ENCODE peak calls at places on chromosomes 16 and 17, in nine cellular contexts. One of them, this sample, is unnamed.

GRCh38 chr17:3801043-3801746 is at the start of gene ITGAE:
- DNase-seq in epithelial cell of prostate: no peak
- DNase-seq in NCI-H2171: no peak
- DNase-seq in M059J: no peak
- DNase-seq in left ventricle myocardium inferior: no peak
- DNase-seq in nephron progenitor cell: no peak
- DNase-seq in pancreas: no peak
- DNase-seq in Peyer's patch: no peak
- DNase-seq in left lung: no peak
- DNase-seq in this sample: no peak

GRCh38 chr17:41324180-41325075 is 8.9 kb upstream of the KRTAP17-1 start:
- DNase-seq in epithelial cell of prostate: no peak
- DNase-seq in NCI-H2171: no peak
- DNase-seq in M059J: peak
- DNase-seq in left ventricle myocardium inferior: no peak
- DNase-seq in nephron progenitor cell: no peak
- DNase-seq in pancreas: no peak
- DNase-seq in Peyer's patch: no peak
- DNase-seq in left lung: no peak
- DNase-seq in this sample: no peak

GRCh38 chr16:1265090-1265630 is 9.3 kb downstream of the TPSD1 start:
- DNase-seq in epithelial cell of prostate: no peak
- DNase-seq in NCI-H2171: no peak
- DNase-seq in M059J: no peak
- DNase-seq in left ventricle myocardium inferior: no peak
- DNase-seq in nephron progenitor cell: no peak
- DNase-seq in pancreas: no peak
- DNase-seq in Peyer's patch: no peak
- DNase-seq in left lung: no peak
- DNase-seq in this sample: no peak

GRCh38 chr17:17806611-17807010 is 30.2 kb downstream of the SREBF1 start:
- DNase-seq in epithelial cell of prostate: no peak
- DNase-seq in NCI-H2171: no peak
- DNase-seq in M059J: no peak
- DNase-seq in left ventricle myocardium inferior: no peak
- DNase-seq in nephron progenitor cell: no peak
- DNase-seq in pancreas: no peak
- DNase-seq in Peyer's patch: no peak
- DNase-seq in left lung: no peak
- DNase-seq in this sample: no peak

GRCh38 chr17:8803531-8804416 is 4.6 kb upstream of the MFSD6L start:
- DNase-seq in epithelial cell of prostate: no peak
- DNase-seq in NCI-H2171: no peak
- DNase-seq in M059J: no peak
- DNase-seq in left ventricle myocardium inferior: no peak
- DNase-seq in nephron progenitor cell: peak
- DNase-seq in pancreas: no peak
- DNase-seq in Peyer's patch: no peak
- DNase-seq in left lung: no peak
- DNase-seq in this sample: no peak

GRCh38 chr16:65202461-65202860 is 80.6 kb upstream of the CDH11 start:
- DNase-seq in epithelial cell of prostate: no peak
- DNase-seq in NCI-H2171: no peak
- DNase-seq in M059J: peak
- DNase-seq in left ventricle myocardium inferior: no peak
- DNase-seq in nephron progenitor cell: no peak
- DNase-seq in pancreas: no peak
- DNase-seq in Peyer's patch: no peak
- DNase-seq in left lung: no peak
- DNase-seq in this sample: no peak

GRCh38 chr17:59757881-59758385 is 50.5 kb downstream of the VMP1 start:
- DNase-seq in epithelial cell of prostate: no peak
- DNase-seq in NCI-H2171: no peak
- DNase-seq in M059J: no peak
- DNase-seq in left ventricle myocardium inferior: no peak
- DNase-seq in nephron progenitor cell: no peak
- DNase-seq in pancreas: no peak
- DNase-seq in Peyer's patch: no peak
- DNase-seq in left lung: no peak
- DNase-seq in this sample: no peak

GRCh38 chr16:67210069-67210937 is 11.4 kb downstream of the ELMO3 start:
- DNase-seq in epithelial cell of prostate: no peak
- DNase-seq in NCI-H2171: no peak
- DNase-seq in M059J: no peak
- DNase-seq in left ventricle myocardium inferior: no peak
- DNase-seq in nephron progenitor cell: no peak
- DNase-seq in pancreas: no peak
- DNase-seq in Peyer's patch: no peak
- DNase-seq in left lung: no peak
- DNase-seq in this sample: no peak

GRCh38 chr17:17859909-17860760 is 23.3 kb upstream of the SREBF1 start:
- DNase-seq in epithelial cell of prostate: no peak
- DNase-seq in NCI-H2171: peak
- DNase-seq in M059J: peak
- DNase-seq in left ventricle myocardium inferior: peak
- DNase-seq in nephron progenitor cell: peak
- DNase-seq in pancreas: no peak
- DNase-seq in Peyer's patch: peak
- DNase-seq in left lung: peak
- DNase-seq in this sample: peak

GRCh38 chr17:77738666-77739531 is 219.6 kb upstream of the TNRC6C start:
- DNase-seq in epithelial cell of prostate: no peak
- DNase-seq in NCI-H2171: no peak
- DNase-seq in M059J: peak
- DNase-seq in left ventricle myocardium inferior: peak
- DNase-seq in nephron progenitor cell: no peak
- DNase-seq in pancreas: no peak
- DNase-seq in Peyer's patch: no peak
- DNase-seq in left lung: peak
- DNase-seq in this sample: peak

GRCh38 chr16:84036982-84037425 is 5.6 kb downstream of the SLC38A8 start:
- DNase-seq in epithelial cell of prostate: no peak
- DNase-seq in NCI-H2171: peak
- DNase-seq in M059J: no peak
- DNase-seq in left ventricle myocardium inferior: no peak
- DNase-seq in nephron progenitor cell: no peak
- DNase-seq in pancreas: no peak
- DNase-seq in Peyer's patch: no peak
- DNase-seq in left lung: no peak
- DNase-seq in this sample: no peak

GRCh38 chr16:20897253-20897896 is 2.8 kb downstream of the DCUN1D3 start:
- DNase-seq in epithelial cell of prostate: no peak
- DNase-seq in NCI-H2171: no peak
- DNase-seq in M059J: peak
- DNase-seq in left ventricle myocardium inferior: no peak
- DNase-seq in nephron progenitor cell: no peak
- DNase-seq in pancreas: no peak
- DNase-seq in Peyer's patch: no peak
- DNase-seq in left lung: no peak
- DNase-seq in this sample: peak

GRCh38 chr16:56475226-56475625 is 23.9 kb downstream of the OGFOD1 start:
- DNase-seq in epithelial cell of prostate: no peak
- DNase-seq in NCI-H2171: no peak
- DNase-seq in M059J: no peak
- DNase-seq in left ventricle myocardium inferior: no peak
- DNase-seq in nephron progenitor cell: no peak
- DNase-seq in pancreas: no peak
- DNase-seq in Peyer's patch: no peak
- DNase-seq in left lung: no peak
- DNase-seq in this sample: no peak

GRCh38 chr16:87235810-87236515 is 81.2 kb downstream of the C16orf95 start:
- DNase-seq in epithelial cell of prostate: no peak
- DNase-seq in NCI-H2171: no peak
- DNase-seq in M059J: no peak
- DNase-seq in left ventricle myocardium inferior: no peak
- DNase-seq in nephron progenitor cell: peak
- DNase-seq in pancreas: no peak
- DNase-seq in Peyer's patch: peak
- DNase-seq in left lung: no peak
- DNase-seq in this sample: peak

GRCh38 chr16:50298075-50298460 is 31.7 kb downstream of the ADCY7 start:
- DNase-seq in epithelial cell of prostate: no peak
- DNase-seq in NCI-H2171: no peak
- DNase-seq in M059J: no peak
- DNase-seq in left ventricle myocardium inferior: no peak
- DNase-seq in nephron progenitor cell: no peak
- DNase-seq in pancreas: no peak
- DNase-seq in Peyer's patch: no peak
- DNase-seq in left lung: peak
- DNase-seq in this sample: no peak

GRCh38 chr16:30903002-30903401 is 6.6 kb downstream of the CTF1 start:
- DNase-seq in epithelial cell of prostate: no peak
- DNase-seq in NCI-H2171: no peak
- DNase-seq in M059J: no peak
- DNase-seq in left ventricle myocardium inferior: no peak
- DNase-seq in nephron progenitor cell: no peak
- DNase-seq in pancreas: no peak
- DNase-seq in Peyer's patch: no peak
- DNase-seq in left lung: no peak
- DNase-seq in this sample: peak

GRCh38 chr16:188674-189073 is 8.4 kb downstream of the HBQ1 start:
- DNase-seq in epithelial cell of prostate: no peak
- DNase-seq in NCI-H2171: no peak
- DNase-seq in M059J: no peak
- DNase-seq in left ventricle myocardium inferior: no peak
- DNase-seq in nephron progenitor cell: no peak
- DNase-seq in pancreas: no peak
- DNase-seq in Peyer's patch: no peak
- DNase-seq in left lung: no peak
- DNase-seq in this sample: no peak

GRCh38 chr17:73719588-73720071 is 75.4 kb upstream of the SDK2 start:
- DNase-seq in epithelial cell of prostate: no peak
- DNase-seq in NCI-H2171: no peak
- DNase-seq in M059J: no peak
- DNase-seq in left ventricle myocardium inferior: peak
- DNase-seq in nephron progenitor cell: peak
- DNase-seq in pancreas: no peak
- DNase-seq in Peyer's patch: no peak
- DNase-seq in left lung: no peak
- DNase-seq in this sample: no peak

GRCh38 chr16:59510008-59510424 is 775.9 kb upstream of the GOT2 start:
- DNase-seq in epithelial cell of prostate: no peak
- DNase-seq in NCI-H2171: no peak
- DNase-seq in M059J: peak
- DNase-seq in left ventricle myocardium inferior: no peak
- DNase-seq in nephron progenitor cell: no peak
- DNase-seq in pancreas: no peak
- DNase-seq in Peyer's patch: no peak
- DNase-seq in left lung: no peak
- DNase-seq in this sample: no peak

GRCh38 chr16:30953511-30954124 is 3.9 kb upstream of the SETD1A start:
- DNase-seq in epithelial cell of prostate: no peak
- DNase-seq in NCI-H2171: peak
- DNase-seq in M059J: peak
- DNase-seq in left ventricle myocardium inferior: no peak
- DNase-seq in nephron progenitor cell: peak
- DNase-seq in pancreas: peak
- DNase-seq in Peyer's patch: peak
- DNase-seq in left lung: no peak
- DNase-seq in this sample: peak

GRCh38 chr17:17079761-17080160 is 37.5 kb downstream of the MPRIP start:
- DNase-seq in epithelial cell of prostate: no peak
- DNase-seq in NCI-H2171: no peak
- DNase-seq in M059J: no peak
- DNase-seq in left ventricle myocardium inferior: peak
- DNase-seq in nephron progenitor cell: no peak
- DNase-seq in pancreas: no peak
- DNase-seq in Peyer's patch: no peak
- DNase-seq in left lung: peak
- DNase-seq in this sample: no peak

GRCh38 chr17:17402558-17402957 is 74.2 kb upstream of the MED9 start:
- DNase-seq in epithelial cell of prostate: no peak
- DNase-seq in NCI-H2171: no peak
- DNase-seq in M059J: peak
- DNase-seq in left ventricle myocardium inferior: no peak
- DNase-seq in nephron progenitor cell: no peak
- DNase-seq in pancreas: no peak
- DNase-seq in Peyer's patch: no peak
- DNase-seq in left lung: no peak
- DNase-seq in this sample: no peak

GRCh38 chr16:3880623-3881498 is at the start of gene CREBBP:
- DNase-seq in epithelial cell of prostate: no peak
- DNase-seq in NCI-H2171: peak
- DNase-seq in M059J: peak
- DNase-seq in left ventricle myocardium inferior: peak
- DNase-seq in nephron progenitor cell: peak
- DNase-seq in pancreas: peak
- DNase-seq in Peyer's patch: peak
- DNase-seq in left lung: peak
- DNase-seq in this sample: peak

GRCh38 chr16:87924041-87924851 is 12.1 kb downstream of the CA5A start:
- DNase-seq in epithelial cell of prostate: no peak
- DNase-seq in NCI-H2171: peak
- DNase-seq in M059J: no peak
- DNase-seq in left ventricle myocardium inferior: no peak
- DNase-seq in nephron progenitor cell: no peak
- DNase-seq in pancreas: no peak
- DNase-seq in Peyer's patch: peak
- DNase-seq in left lung: no peak
- DNase-seq in this sample: no peak

GRCh38 chr16:88665148-88665547 is 2.3 kb upstream of the MVD start:
- DNase-seq in epithelial cell of prostate: no peak
- DNase-seq in NCI-H2171: no peak
- DNase-seq in M059J: no peak
- DNase-seq in left ventricle myocardium inferior: no peak
- DNase-seq in nephron progenitor cell: no peak
- DNase-seq in pancreas: peak
- DNase-seq in Peyer's patch: no peak
- DNase-seq in left lung: no peak
- DNase-seq in this sample: no peak

GRCh38 chr16:75138636-75139035 is 9.7 kb upstream of the ZFP1 start:
- DNase-seq in epithelial cell of prostate: no peak
- DNase-seq in NCI-H2171: no peak
- DNase-seq in M059J: peak
- DNase-seq in left ventricle myocardium inferior: no peak
- DNase-seq in nephron progenitor cell: no peak
- DNase-seq in pancreas: no peak
- DNase-seq in Peyer's patch: no peak
- DNase-seq in left lung: no peak
- DNase-seq in this sample: no peak

GRCh38 chr16:83704656-83705055 is 103.1 kb upstream of the HSBP1 start:
- DNase-seq in epithelial cell of prostate: no peak
- DNase-seq in NCI-H2171: no peak
- DNase-seq in M059J: no peak
- DNase-seq in left ventricle myocardium inferior: no peak
- DNase-seq in nephron progenitor cell: no peak
- DNase-seq in pancreas: no peak
- DNase-seq in Peyer's patch: no peak
- DNase-seq in left lung: no peak
- DNase-seq in this sample: no peak

GRCh38 chr16:64428463-64428862 is 693.4 kb downstream of the CDH11 start:
- DNase-seq in epithelial cell of prostate: no peak
- DNase-seq in NCI-H2171: peak
- DNase-seq in M059J: peak
- DNase-seq in left ventricle myocardium inferior: no peak
- DNase-seq in nephron progenitor cell: no peak
- DNase-seq in pancreas: no peak
- DNase-seq in Peyer's patch: no peak
- DNase-seq in left lung: no peak
- DNase-seq in this sample: no peak

GRCh38 chr17:82107341-82107860 is 9.4 kb upstream of the FASN start:
- DNase-seq in epithelial cell of prostate: no peak
- DNase-seq in NCI-H2171: no peak
- DNase-seq in M059J: no peak
- DNase-seq in left ventricle myocardium inferior: peak
- DNase-seq in nephron progenitor cell: no peak
- DNase-seq in pancreas: no peak
- DNase-seq in Peyer's patch: no peak
- DNase-seq in left lung: no peak
- DNase-seq in this sample: no peak

GRCh38 chr17:66459811-66460270 is 157.4 kb downstream of the PRKCA start:
- DNase-seq in epithelial cell of prostate: peak
- DNase-seq in NCI-H2171: no peak
- DNase-seq in M059J: peak
- DNase-seq in left ventricle myocardium inferior: peak
- DNase-seq in nephron progenitor cell: no peak
- DNase-seq in pancreas: no peak
- DNase-seq in Peyer's patch: no peak
- DNase-seq in left lung: peak
- DNase-seq in this sample: peak

GRCh38 chr17:28738680-28739384 is 5.0 kb upstream of the TRAF4 start:
- DNase-seq in epithelial cell of prostate: no peak
- DNase-seq in NCI-H2171: no peak
- DNase-seq in M059J: no peak
- DNase-seq in left ventricle myocardium inferior: no peak
- DNase-seq in nephron progenitor cell: no peak
- DNase-seq in pancreas: no peak
- DNase-seq in Peyer's patch: peak
- DNase-seq in left lung: no peak
- DNase-seq in this sample: no peak

This sample was measured in MV-4-11.